ENCODE peak calls at places on chromosomes 16 and 17, in four cellular contexts. One of them, this sample, is unnamed. For H3F3A and H3K9me2, the result is how much of the 10 kb centered on the place peaks cover.

GRCh38 chr16:1871974-1872635 is at the start of gene MEIOB:
- DNase-seq in SK-N-SH: peak
- DNase-seq in MM.1S: no peak
- DNase-seq in PC-3: no peak
- DNase-seq in this sample: no peak

GRCh38 chr17:47131761-47132160 is 57.3 kb downstream of the CDC27 start:
- DNase-seq in SK-N-SH: no peak
- DNase-seq in MM.1S: no peak
- DNase-seq in PC-3: no peak
- DNase-seq in this sample: no peak

GRCh38 chr17:82272495-82273326 is 789 bp downstream of the CSNK1D start:
- DNase-seq in SK-N-SH: peak
- DNase-seq in MM.1S: peak
- DNase-seq in PC-3: no peak
- DNase-seq in this sample: peak

GRCh38 chr17:35449371-35449931 is 885 bp upstream of the SLFN13 start:
- DNase-seq in SK-N-SH: peak
- DNase-seq in MM.1S: peak
- DNase-seq in PC-3: no peak
- DNase-seq in this sample: no peak

GRCh38 chr17:47831934-47832327 is 461 bp downstream of the LRRC46 start:
- DNase-seq in SK-N-SH: no peak
- DNase-seq in MM.1S: no peak
- DNase-seq in PC-3: no peak
- DNase-seq in this sample: no peak

GRCh38 chr16:87996962-87997880 is 46.0 kb downstream of the BANP start:
- DNase-seq in SK-N-SH: no peak
- DNase-seq in MM.1S: no peak
- DNase-seq in PC-3: no peak
- DNase-seq in this sample: no peak

GRCh38 chr16:89375021-89375420 is 115.3 kb downstream of the ANKRD11 start:
- DNase-seq in SK-N-SH: no peak
- DNase-seq in MM.1S: no peak
- DNase-seq in PC-3: peak
- DNase-seq in this sample: no peak

GRCh38 chr16:11143741-11144035 is 112.3 kb downstream of the SOCS1 start:
- DNase-seq in SK-N-SH: no peak
- DNase-seq in MM.1S: no peak
- DNase-seq in PC-3: no peak
- DNase-seq in this sample: no peak

GRCh38 chr16:8355714-8356113 is 234.6 kb downstream of the TMEM114 start:
- DNase-seq in SK-N-SH: peak
- DNase-seq in MM.1S: no peak
- DNase-seq in PC-3: no peak
- DNase-seq in this sample: no peak

GRCh38 chr17:13016881-13017622 is 775 bp downstream of the ELAC2 start:
- DNase-seq in SK-N-SH: no peak
- DNase-seq in MM.1S: no peak
- DNase-seq in PC-3: peak
- DNase-seq in this sample: no peak

GRCh38 chr17:78497115-78497540 is 80.1 kb downstream of the DNAH17 start:
- DNase-seq in SK-N-SH: peak
- DNase-seq in MM.1S: peak
- DNase-seq in PC-3: peak
- DNase-seq in this sample: peak

GRCh38 chr16:4257646-4258556 is 14.9 kb downstream of the TFAP4 start:
- DNase-seq in SK-N-SH: no peak
- DNase-seq in MM.1S: no peak
- DNase-seq in PC-3: no peak
- DNase-seq in this sample: no peak

GRCh38 chr17:42184717-42185496 is at the start of gene HCRT:
- DNase-seq in SK-N-SH: no peak
- DNase-seq in MM.1S: peak
- DNase-seq in PC-3: no peak
- DNase-seq in this sample: no peak

GRCh38 chr17:8965394-8966168 is at the start of gene PIK3R5:
- DNase-seq in SK-N-SH: peak
- DNase-seq in MM.1S: no peak
- DNase-seq in PC-3: no peak
- DNase-seq in this sample: no peak

DNA sequence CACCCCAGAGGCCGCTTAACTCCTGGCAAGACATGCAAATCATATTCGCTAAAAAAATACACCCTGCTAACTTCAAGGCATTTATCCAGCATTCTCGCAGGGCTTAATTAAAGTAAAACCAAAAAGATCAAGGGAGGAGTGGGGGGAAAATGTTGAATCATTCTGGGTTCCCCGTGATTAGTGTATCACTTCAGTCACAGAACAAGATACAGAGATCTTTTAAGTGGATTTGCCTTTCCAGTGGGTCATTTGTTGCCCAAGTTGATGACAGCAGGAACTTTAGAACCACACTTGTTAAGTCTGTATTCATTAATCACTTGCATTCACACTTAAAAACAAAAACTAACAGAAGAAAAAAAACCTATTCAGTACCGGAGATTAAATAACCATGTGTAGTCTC is 17.3 kb downstream of the CRYBA1 start:
- DNase-seq in SK-N-SH: no peak
- DNase-seq in MM.1S: no peak
- DNase-seq in PC-3: no peak
- DNase-seq in this sample: no peak
- H3F3A ChIP-seq in SK-N-SH: under half
- H3F3A ChIP-seq in MM.1S: under half
- H3F3A ChIP-seq in PC-3: under half
- H3F3A ChIP-seq in this sample: half or more

GRCh38 chr16:25143898-25144297 is 32.4 kb downstream of the LCMT1 start:
- DNase-seq in SK-N-SH: no peak
- DNase-seq in MM.1S: no peak
- DNase-seq in PC-3: no peak
- DNase-seq in this sample: no peak
- TF ChIP-seq CTCF in SK-N-SH: peak
- TF ChIP-seq CTCF in MM.1S: peak
- TF ChIP-seq CTCF in PC-3: peak
- TF ChIP-seq CTCF in this sample: peak

GRCh38 chr16:79865918-79866317 is 265.4 kb upstream of the MAF start:
- DNase-seq in SK-N-SH: no peak
- DNase-seq in MM.1S: no peak
- DNase-seq in PC-3: no peak
- DNase-seq in this sample: no peak

GRCh38 chr16:79863128-79864031 is 262.8 kb upstream of the MAF start:
- DNase-seq in SK-N-SH: no peak
- DNase-seq in MM.1S: no peak
- DNase-seq in PC-3: no peak
- DNase-seq in this sample: no peak

GRCh38 chr16:79862601-79863000 is 262.1 kb upstream of the MAF start:
- DNase-seq in SK-N-SH: no peak
- DNase-seq in MM.1S: no peak
- DNase-seq in PC-3: no peak
- DNase-seq in this sample: no peak

GRCh38 chr16:79864032-79864780 is 263.7 kb upstream of the MAF start:
- DNase-seq in SK-N-SH: no peak
- DNase-seq in MM.1S: no peak
- DNase-seq in PC-3: no peak
- DNase-seq in this sample: no peak

DNA sequence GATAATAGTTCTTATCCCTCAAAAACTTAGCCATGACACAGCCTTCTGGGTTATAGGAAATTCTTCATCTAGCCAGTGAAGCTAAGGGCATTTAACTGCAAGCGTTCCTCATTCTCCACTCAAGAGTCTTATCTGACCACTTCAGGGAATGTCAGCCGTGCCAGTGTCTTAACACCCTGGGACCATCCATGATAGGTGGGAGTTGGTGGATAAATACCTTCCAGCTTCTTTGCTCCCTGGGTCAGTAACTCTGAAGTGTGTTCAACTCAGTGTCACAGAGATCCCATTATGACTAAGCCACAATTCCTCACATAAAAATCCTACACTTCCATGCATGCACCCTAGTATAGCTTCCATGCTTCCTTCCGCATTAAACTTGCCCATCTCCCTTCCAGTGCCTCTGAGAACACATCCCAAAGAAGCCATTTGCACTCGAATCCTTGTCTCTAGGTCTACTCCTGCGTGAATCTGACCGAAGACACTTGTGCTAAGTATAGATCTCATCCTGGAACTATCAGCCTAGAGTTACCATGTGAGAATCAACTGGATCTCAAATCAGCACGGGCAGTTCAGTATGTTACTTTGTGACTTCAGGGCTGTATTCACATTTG is 264.3 kb upstream of the MAF start:
- DNase-seq in SK-N-SH: no peak
- DNase-seq in MM.1S: no peak
- DNase-seq in PC-3: no peak
- DNase-seq in this sample: no peak
- H3K9me2 ChIP-seq in SK-N-SH: under half
- H3K9me2 ChIP-seq in MM.1S: under half
- H3K9me2 ChIP-seq in PC-3: under half
- H3K9me2 ChIP-seq in this sample: under half

DNA sequence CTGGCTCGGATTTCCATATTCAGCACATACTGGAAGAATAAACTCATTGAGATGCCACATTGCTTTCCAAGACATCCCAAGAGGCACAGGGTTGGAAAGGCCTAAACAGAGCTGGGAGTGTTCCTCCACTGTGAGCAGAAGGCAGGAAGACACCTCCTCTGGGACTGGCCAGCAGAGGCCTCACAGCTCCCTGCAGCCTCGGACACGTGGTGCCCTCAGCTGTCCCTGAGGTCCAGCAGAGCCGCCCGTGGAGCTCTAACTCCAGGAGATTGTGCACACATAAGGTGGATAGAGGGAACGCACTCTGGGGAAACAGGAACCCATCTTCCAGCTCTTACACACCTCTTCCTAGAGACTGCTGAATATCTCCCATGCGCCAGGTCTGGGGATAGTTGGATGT is 17.3 kb downstream of the CCDC182 start:
- DNase-seq in SK-N-SH: no peak
- DNase-seq in MM.1S: no peak
- DNase-seq in PC-3: no peak
- DNase-seq in this sample: no peak
- H3F3A ChIP-seq in SK-N-SH: under half
- H3F3A ChIP-seq in MM.1S: under half
- H3F3A ChIP-seq in PC-3: under half
- H3F3A ChIP-seq in this sample: under half

GRCh38 chr17:56997313-56997712 is 19.4 kb downstream of the SCPEP1 start:
- DNase-seq in SK-N-SH: no peak
- DNase-seq in MM.1S: no peak
- DNase-seq in PC-3: no peak
- DNase-seq in this sample: no peak

GRCh38 chr17:57004944-57005579 is 27.1 kb downstream of the SCPEP1 start:
- DNase-seq in SK-N-SH: no peak
- DNase-seq in MM.1S: peak
- DNase-seq in PC-3: peak
- DNase-seq in this sample: no peak

GRCh38 chr17:57006040-57006439 is 28.1 kb downstream of the SCPEP1 start:
- DNase-seq in SK-N-SH: no peak
- DNase-seq in MM.1S: no peak
- DNase-seq in PC-3: peak
- DNase-seq in this sample: no peak

GRCh38 chr17:57002904-57003303 is 25.0 kb downstream of the SCPEP1 start:
- DNase-seq in SK-N-SH: no peak
- DNase-seq in MM.1S: no peak
- DNase-seq in PC-3: no peak
- DNase-seq in this sample: no peak

GRCh38 chr17:57001541-57001940 is 23.6 kb downstream of the SCPEP1 start:
- DNase-seq in SK-N-SH: no peak
- DNase-seq in MM.1S: no peak
- DNase-seq in PC-3: no peak
- DNase-seq in this sample: no peak
- TF ChIP-seq CTCF in SK-N-SH: no peak
- TF ChIP-seq CTCF in MM.1S: no peak
- TF ChIP-seq CTCF in PC-3: peak
- TF ChIP-seq CTCF in this sample: no peak

DNA sequence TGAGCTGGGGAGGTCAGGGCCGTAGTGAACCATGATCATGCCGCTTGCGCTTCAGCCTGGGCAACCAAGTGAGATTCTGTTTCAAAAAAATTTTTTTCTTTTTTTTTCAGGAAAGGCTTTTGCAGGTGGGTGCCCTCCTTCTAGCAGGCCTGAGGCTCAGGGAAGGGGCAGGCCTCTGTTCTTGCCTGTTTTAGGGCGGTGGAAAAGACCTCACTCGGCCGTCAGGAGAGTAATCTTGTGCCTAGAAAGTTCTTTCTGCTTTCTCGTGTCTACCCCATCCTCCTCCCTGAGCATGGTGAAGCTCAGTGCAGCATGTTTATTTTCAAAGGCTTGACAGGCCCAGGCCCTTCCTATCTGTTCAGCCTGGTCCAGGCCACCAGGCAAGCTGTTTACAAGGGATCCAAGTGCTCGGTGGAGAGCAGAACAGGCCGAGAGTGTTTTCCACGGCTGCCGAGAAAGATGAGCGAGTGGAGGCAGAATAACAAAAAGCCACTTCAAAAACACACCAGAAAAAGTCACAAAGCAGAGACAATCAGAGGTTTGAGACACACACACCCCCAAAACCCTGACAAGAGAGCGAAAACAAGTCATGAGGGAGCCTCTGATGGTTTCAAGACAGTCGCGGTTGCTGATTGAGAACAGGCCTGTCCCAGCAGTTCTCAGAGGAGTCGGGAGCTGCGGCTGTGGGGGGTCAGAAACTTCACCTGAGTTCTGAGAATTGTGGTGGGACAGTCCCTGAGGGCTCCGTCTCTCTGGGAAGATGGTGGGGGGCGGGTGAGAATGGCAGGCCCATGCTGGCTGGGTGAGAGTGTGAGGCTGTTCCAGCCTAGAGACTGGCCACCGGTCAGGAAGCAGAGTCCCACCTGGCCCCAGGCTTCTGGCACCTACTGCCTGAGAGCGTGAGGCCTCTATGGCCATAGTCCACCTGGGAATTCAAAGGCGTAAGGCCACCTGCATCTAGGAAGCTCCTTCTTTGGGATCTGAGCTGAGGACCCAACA is 37.5 kb upstream of the CCR7 start:
- DNase-seq in SK-N-SH: no peak
- DNase-seq in MM.1S: no peak
- DNase-seq in PC-3: no peak
- DNase-seq in this sample: no peak
- H3K9me2 ChIP-seq in SK-N-SH: under half
- H3K9me2 ChIP-seq in MM.1S: under half
- H3K9me2 ChIP-seq in PC-3: under half
- H3K9me2 ChIP-seq in this sample: under half

This sample was measured in PC-9.